ENCODE peak calls at places on chromosomes 7 and 10, in six cellular contexts. J is neural progenitor cell; K is pancreas; Y is prostate gland; C is esophagus squamous epithelium; O is CD4-positive, alpha-beta T cell. W is an unnamed sample. For H3K9me3, the result is how much of the 10 kb centered on the place peaks cover.

GRCh38 chr10:120432209-120432608 is 24.8 kb upstream of the PLPP4 start:
- DNase-seq in Y (no peak), K (no peak), J (no peak), C (no peak), O (no peak), W (no peak)

GRCh38 chr10:116697816-116698215 is 44.5 kb downstream of the HSPA12A start:
- DNase-seq in K (no peak), C (no peak), O (no peak), Y (no peak), J (no peak), W (no peak)

GRCh38 chr7:78514653-78515052 is 716.1 kb downstream of the PHTF2 start:
- DNase-seq in O (no peak), C (no peak), K (no peak), J (no peak), Y (no peak), W (no peak)

GRCh38 chr10:59099536-59099935 is 76.9 kb upstream of the PHYHIPL start:
- DNase-seq in K (no peak), Y (no peak), O (no peak), C (no peak), J (no peak), W (no peak)

GRCh38 chr10:107653832-107654287 is 489.4 kb upstream of the SORCS1 start:
- DNase-seq in K (no peak), Y (no peak), C (no peak), O (no peak), J (no peak), W (peak)

GRCh38 chr7:41574377-41574776 is 128.5 kb downstream of the INHBA start:
- DNase-seq in C (no peak), Y (no peak), J (no peak), O (no peak), K (no peak), W (no peak)

GRCh38 chr7:130273081-130273699 is 6.5 kb downstream of the CPA2 start:
- DNase-seq in Y (peak), C (no peak), K (peak), J (peak), O (no peak), W (peak)

GRCh38 chr7:4282434-4283223 is 399.5 kb upstream of the FOXK1 start:
- DNase-seq in J (no peak), K (no peak), O (no peak), C (no peak), Y (no peak), W (no peak)

GRCh38 chr10:127498081-127498480 is 51.0 kb upstream of the NPS start:
- DNase-seq in K (no peak), O (no peak), Y (no peak), J (no peak), C (no peak), W (no peak)

GRCh38 chr10:64271983-64272382 is 750.8 kb downstream of the REEP3 start:
- DNase-seq in C (no peak), Y (no peak), K (no peak), J (peak), O (no peak), W (no peak)

GRCh38 chr7:7639847-7640220 is 718 bp upstream of the UMAD1 start:
- DNase-seq in K (no peak), C (no peak), J (no peak), O (no peak), Y (peak), W (peak)

GRCh38 chr10:22573820-22574569 is 140.4 kb downstream of the PIP4K2A start:
- DNase-seq in O (no peak), Y (no peak), J (peak), C (no peak), K (no peak), W (no peak)

GRCh38 chr10:106582291-106582690 is 582.2 kb downstream of the SORCS1 start:
- DNase-seq in C (no peak), Y (no peak), J (no peak), O (no peak), K (no peak), W (no peak)

GRCh38 chr10:73742454-73742734 is 1.8 kb upstream of the SEC24C start:
- DNase-seq in K (no peak), Y (no peak), J (no peak), O (no peak), C (no peak), W (no peak)

GRCh38 chr7:87218941-87219544 is 489 bp downstream of the TMEM243 start:
- DNase-seq in K (peak), J (peak), C (no peak), Y (peak), O (peak), W (peak)

GRCh38 chr7:4739528-4739992 is 35.9 kb upstream of the AP5Z1 start:
- DNase-seq in O (peak), Y (no peak), C (no peak), J (peak), K (no peak), W (no peak)

GRCh38 chr7:70668606-70669358 is 463.2 kb upstream of the GALNT17 start:
- DNase-seq in K (peak), C (no peak), Y (peak), O (no peak), J (no peak), W (no peak)

GRCh38 chr7:75565129-75565528 is 73.0 kb downstream of the SPDYE5 start:
- DNase-seq in J (no peak), C (no peak), Y (peak), O (no peak), K (no peak), W (no peak)

GRCh38 chr10:107814865-107815487 is 650.5 kb upstream of the SORCS1 start:
- DNase-seq in O (no peak), J (peak), Y (no peak), C (no peak), K (no peak), W (peak)

GRCh38 chr10:70272925-70273316 is 10.9 kb downstream of the NPFFR1 start:
- DNase-seq in J (no peak), O (no peak), K (no peak), Y (no peak), C (no peak), W (no peak)

GRCh38 chr7:113267271-113267670 is 148.9 kb upstream of the SMIM30 start:
- DNase-seq in Y (no peak), K (no peak), O (no peak), C (no peak), J (no peak), W (no peak)

GRCh38 chr10:84026821-84027257 is 112.5 kb upstream of the GHITM start:
- DNase-seq in C (no peak), J (peak), Y (no peak), O (no peak), K (no peak), W (peak)

GRCh38 chr10:72079356-72079755 is 9.0 kb downstream of the SPOCK2 start:
- DNase-seq in J (peak), O (peak), Y (no peak), K (no peak), C (no peak), W (no peak)

GRCh38 chr7:3152714-3153113 is 109.0 kb upstream of the CARD11 start:
- DNase-seq in J (no peak), C (no peak), Y (no peak), K (no peak), O (no peak), W (no peak)

GRCh38 chr10:113945075-113945686 is 90.7 kb downstream of the NHLRC2 start:
- DNase-seq in O (no peak), K (no peak), Y (no peak), J (no peak), C (no peak), W (peak)

GRCh38 chr7:99557940-99558305 is 519 bp upstream of the ZNF655 start:
- DNase-seq in J (no peak), Y (peak), O (no peak), C (no peak), K (no peak), W (no peak)

GRCh38 chr7:99559276-99559915 is 954 bp downstream of the ZNF655 start:
- DNase-seq in O (no peak), J (no peak), C (no peak), Y (no peak), K (no peak), W (no peak)

GRCh38 chr7:99560834-99561734 is 2.6 kb downstream of the ZNF655 start:
- DNase-seq in Y (no peak), O (no peak), K (no peak), C (no peak), J (no peak), W (no peak)

GRCh38 chr7:99557196-99557607 is 1.2 kb upstream of the ZNF655 start:
- DNase-seq in O (no peak), K (no peak), Y (no peak), J (peak), C (no peak), W (no peak)

DNA sequence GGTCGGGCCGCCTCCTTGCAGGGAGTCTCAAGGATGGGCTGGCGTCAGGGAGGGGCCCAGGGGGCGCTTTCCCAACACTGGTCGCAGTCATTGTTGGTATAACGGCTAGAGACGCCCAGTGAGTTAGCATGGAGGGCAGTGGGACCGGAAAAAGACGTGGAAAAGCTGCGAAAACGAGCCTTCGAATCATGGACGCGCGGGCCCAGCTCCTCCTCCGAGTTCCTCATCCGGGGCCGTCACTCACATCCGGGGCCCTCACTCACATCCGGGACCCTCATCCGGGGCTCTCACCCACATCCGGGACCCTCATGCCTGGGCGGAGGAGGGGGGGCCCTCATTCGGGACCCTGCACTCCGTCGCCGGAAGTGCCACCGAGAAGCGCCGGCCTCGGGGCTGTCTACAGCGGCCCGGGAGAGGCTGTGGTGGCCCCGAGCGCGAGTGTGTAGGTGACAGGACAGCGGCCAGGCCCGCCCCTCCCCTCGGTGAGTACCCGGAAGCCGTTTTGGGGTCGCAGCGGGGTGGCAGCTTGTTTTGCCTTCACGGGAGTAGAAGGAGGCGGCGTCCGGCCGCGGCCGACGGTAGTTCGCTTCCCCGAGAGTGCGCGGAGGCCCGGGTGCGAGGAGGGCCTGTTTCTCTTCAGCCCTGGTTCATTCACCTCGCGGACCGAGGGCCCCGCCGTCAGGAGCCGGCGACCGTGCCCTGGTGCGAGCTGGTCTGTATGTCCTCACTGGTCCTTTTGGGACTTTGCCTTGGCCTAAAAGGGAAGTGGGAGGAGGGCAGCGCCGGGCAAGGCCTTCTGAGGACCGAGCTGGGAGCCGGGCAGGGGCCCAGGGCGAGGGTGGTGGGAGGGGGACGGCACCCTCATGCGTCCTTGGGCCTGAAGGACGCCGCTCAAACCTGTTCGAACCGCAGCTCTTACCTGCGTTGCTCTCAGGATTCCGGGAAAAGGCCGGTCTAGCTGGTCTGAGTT is at the start of gene ZNF655:
- DNase-seq in C (peak), J (peak), O (peak), Y (peak), K (peak), W (peak)
- TF ChIP-seq CTCF in C (no peak), J (no peak), O (no peak), Y (no peak), K (no peak), W (no peak)

DNA sequence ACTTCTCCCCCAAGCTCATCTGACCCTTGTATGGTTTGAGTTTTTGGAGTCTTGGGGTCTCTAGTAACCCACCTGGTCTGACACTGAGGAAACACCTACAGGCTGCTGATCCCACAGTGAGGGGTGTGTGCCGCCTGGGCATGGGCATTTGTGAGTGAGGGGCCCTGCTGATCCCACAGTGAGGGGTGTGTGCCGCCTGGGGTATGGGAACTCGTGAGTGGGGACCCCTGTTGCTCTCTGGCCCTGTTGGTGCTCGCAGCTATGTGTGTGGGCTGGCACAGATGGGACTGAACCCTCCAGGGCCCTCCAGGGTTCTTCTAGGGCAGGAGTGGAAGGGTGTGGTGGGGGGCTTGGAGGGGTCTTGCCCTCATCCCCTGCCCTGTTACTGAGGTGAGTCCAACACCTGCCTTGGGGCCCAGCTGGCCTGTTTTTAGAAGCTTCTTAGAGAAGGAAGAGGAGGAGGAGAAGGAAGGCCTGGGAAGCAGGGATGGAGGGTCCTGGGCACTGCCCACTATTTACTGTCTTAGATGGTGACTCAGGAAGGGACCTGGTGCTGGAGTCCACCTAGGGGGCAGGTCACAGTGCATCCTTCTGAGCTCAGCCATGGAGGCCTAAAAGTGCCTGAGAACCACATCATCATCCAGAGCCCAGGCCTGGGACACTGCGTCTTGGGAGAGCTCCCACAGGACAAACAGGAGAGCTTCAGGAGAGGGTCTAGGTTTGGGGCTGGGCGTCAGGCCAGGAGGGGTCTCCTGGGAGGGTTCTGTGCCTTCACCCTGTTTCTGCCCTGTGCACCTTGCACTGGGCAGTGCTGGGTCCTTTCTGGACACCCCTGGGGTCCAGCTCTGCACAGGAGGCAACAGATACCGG is 36.2 kb upstream of the ZNF716 start:
- DNase-seq in K (no peak), C (no peak), Y (no peak), J (no peak), O (no peak), W (no peak)
- H3K9me3 ChIP-seq in K (under half), C (under half), Y (under half), J (under half), O (under half), W (under half)

DNA sequence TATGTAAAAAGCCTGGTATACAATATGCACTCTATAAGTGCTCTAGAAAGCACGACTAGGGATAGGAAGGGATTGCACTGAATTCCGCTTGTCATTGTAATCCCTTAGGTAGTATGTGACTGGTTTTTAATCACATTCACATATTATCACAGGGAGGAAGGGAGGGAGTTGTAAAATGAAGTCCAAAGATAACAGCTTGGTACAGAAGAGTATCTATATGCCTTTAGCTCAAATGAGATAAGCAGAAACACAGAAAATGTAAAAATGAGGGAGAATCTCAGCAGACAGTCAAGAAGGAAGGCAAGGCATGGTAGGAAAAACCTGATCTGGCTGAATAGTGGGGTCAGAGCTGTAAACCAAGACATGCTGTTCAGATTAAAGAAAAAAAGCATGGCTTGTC is 63.4 kb downstream of the ABI1 start:
- DNase-seq in O (no peak), Y (no peak), J (no peak), C (no peak), K (no peak), W (no peak)
- H3K27ac ChIP-seq in O (no peak), Y (no peak), J (no peak), C (no peak), K (no peak), W (no peak)

DNA sequence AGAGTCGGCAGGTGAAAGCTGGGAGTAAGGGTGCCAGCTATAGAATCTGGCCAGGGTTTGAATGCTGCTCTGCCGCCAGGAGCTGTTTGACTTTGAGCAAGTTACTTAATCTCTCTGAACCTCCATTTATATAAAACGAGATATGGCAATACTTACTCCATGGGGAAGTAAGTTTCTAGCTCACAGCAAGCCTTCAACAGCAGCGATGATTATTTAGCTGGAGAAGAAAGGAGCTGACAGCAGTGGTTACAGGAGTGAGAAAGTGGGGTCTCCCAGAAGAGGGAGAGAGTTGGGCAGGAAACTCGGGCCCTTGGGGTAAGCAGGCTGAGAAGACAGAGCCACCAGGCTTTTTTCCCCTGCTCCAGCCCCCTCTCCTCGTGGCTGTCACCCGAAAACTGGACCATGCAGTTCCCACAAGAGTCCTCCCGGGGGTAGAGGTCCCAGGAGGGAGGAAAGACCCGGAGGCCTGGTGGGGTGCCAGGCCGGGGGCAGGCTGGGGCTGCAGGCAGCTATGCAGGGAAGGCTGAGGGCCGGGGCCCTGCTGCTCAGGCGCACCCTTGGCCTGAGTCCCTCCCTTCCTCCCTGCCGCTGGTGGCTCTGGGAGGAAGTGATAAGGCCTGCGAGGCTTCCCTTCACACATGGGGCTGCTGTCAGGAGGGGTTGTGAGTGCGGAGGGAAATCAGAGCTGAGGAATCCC is 3.5 kb downstream of the NOS3 start:
- DNase-seq in C (no peak), K (no peak), O (no peak), J (no peak), Y (no peak), W (no peak)
- TF ChIP-seq CTCF in C (no peak), K (no peak), O (no peak), J (no peak), Y (no peak), W (no peak)

GRCh38 chr7:158308001-158308400 is 279.6 kb downstream of the PTPRN2 start:
- DNase-seq in J (no peak), C (no peak), O (no peak), K (no peak), Y (no peak), W (no peak)
- H3K9me3 ChIP-seq in J (under half), C (under half), O (under half), K (under half), Y (under half), W (under half)

DNA sequence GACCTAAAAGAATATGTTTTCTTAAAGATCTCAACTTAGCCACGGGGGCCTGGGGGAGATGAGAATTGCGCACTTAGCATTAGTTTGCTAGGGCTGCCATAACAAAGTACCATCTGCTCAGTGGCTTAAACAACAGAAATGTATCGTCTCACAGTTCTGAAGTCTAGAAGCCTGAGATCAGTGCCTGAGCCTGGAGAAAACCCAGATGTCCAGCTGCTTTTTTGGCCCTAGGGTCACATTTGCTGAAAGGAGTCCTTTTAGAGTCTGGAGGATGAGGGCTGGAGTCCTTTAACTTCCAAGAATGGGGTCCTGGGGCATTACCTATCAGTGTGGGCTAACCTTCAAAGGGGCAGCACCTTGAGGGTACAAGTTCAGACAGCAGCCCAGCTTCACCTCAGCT is 48.2 kb downstream of the SMURF1 start:
- DNase-seq in C (no peak), K (no peak), Y (no peak), J (no peak), O (no peak), W (no peak)
- H3K27ac ChIP-seq in C (peak), K (peak), Y (peak), J (no peak), O (no peak), W (peak)

GRCh38 chr10:122486396-122487080 is 25.2 kb downstream of the HTRA1 start:
- DNase-seq in Y (no peak), C (no peak), K (no peak), J (no peak), O (no peak), W (no peak)

GRCh38 chr10:122490268-122490667 is 28.9 kb downstream of the HTRA1 start:
- DNase-seq in Y (no peak), O (no peak), J (no peak), C (no peak), K (no peak), W (no peak)

GRCh38 chr10:122484276-122485060 is 23.1 kb downstream of the HTRA1 start:
- DNase-seq in K (no peak), C (no peak), J (no peak), Y (no peak), O (no peak), W (no peak)

GRCh38 chr10:122485670-122486069 is 24.3 kb downstream of the HTRA1 start:
- DNase-seq in C (no peak), K (no peak), J (no peak), O (no peak), Y (no peak), W (no peak)

DNA sequence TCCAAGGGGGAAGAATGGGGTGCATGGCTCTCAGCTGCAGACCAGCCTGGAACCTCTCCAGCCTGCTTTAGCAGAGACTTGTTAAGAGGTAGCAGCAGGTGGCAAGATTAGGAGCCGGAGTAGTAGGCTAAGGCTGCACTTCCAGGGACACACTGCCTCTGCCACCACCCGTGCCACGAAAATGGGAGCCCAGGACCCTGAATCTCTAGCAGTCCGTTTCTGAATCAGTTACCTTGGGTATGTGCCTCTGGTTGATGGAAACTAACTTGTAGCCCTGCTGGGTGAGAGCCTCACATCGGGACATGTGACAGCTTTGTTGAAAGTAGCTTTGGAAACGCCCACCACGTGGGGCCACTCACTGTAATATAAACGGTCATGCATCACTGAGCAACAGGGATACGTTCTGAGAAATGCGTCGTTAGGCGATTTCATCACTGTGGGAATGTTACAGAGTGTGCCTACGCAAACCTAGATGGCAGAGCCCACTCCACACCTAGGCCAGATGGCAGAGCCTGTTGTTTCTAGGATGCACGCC is 25.9 kb downstream of the HTRA1 start:
- DNase-seq in J (peak), K (no peak), O (no peak), C (no peak), Y (peak), W (no peak)
- TF ChIP-seq CTCF in J (no peak), K (no peak), O (no peak), C (no peak), Y (no peak), W (no peak)

GRCh38 chr10:133456041-133456951 is 2.6 kb downstream of the SCART1 start:
- DNase-seq in Y (no peak), C (no peak), K (no peak), O (no peak), J (no peak), W (peak)
- H3K9me3 ChIP-seq in Y (under half), C (under half), K (under half), O (under half), J (under half), W (under half)

W was measured in colonic mucosa.